ENCODE peak calls at places on chromosome 11, in five cellular contexts. X is AG10803; E is activated CD4-positive, CD25-positive, alpha-beta regulatory T cell; N is activated CD4-positive, alpha-beta T cell treated with anti-CD3 and anti-CD28 coated beads for 4 hours; L is AG09319. Y is an unnamed sample.

GRCh38 chr11:130418756-130419155 is 9.7 kb downstream of the ADAMTS8 start:
- DNase-seq in X (peak), E (no peak), N (no peak), L (no peak), Y (no peak)

GRCh38 chr11:110857885-110858555 is 145.8 kb upstream of the ARHGAP20 start:
- DNase-seq in X (peak), E (no peak), N (no peak), L (peak), Y (no peak)

GRCh38 chr11:2898366-2899079 is 12.9 kb upstream of the CDKN1C start:
- DNase-seq in X (peak), E (no peak), N (peak), L (peak), Y (peak)

GRCh38 chr11:12121504-12121903 is 11.1 kb downstream of the MICAL2 start:
- DNase-seq in X (no peak), E (no peak), N (no peak), L (no peak), Y (no peak)

GRCh38 chr11:111633756-111634362 is 31.6 kb downstream of the SIK2 start:
- DNase-seq in X (peak), E (no peak), N (no peak), L (no peak), Y (no peak)

GRCh38 chr11:1838426-1839131 is at the start of gene TNNI2:
- DNase-seq in X (no peak), E (no peak), N (no peak), L (no peak), Y (peak)

GRCh38 chr11:8228206-8228605 is 35.5 kb downstream of the LMO1 start:
- DNase-seq in X (no peak), E (no peak), N (no peak), L (no peak), Y (no peak)

GRCh38 chr11:117807482-117808272 is 10.7 kb upstream of the DSCAML1 start:
- DNase-seq in X (peak), E (peak), N (peak), L (peak), Y (no peak)

GRCh38 chr11:70555092-70555491 is 156.8 kb downstream of the CTTN start:
- DNase-seq in X (no peak), E (no peak), N (no peak), L (no peak), Y (no peak)

GRCh38 chr11:2208691-2209369 is 37.2 kb upstream of the TH start:
- DNase-seq in X (no peak), E (no peak), N (no peak), L (no peak), Y (peak)

GRCh38 chr11:17985517-17985916 is 27.3 kb downstream of the SERGEF start:
- DNase-seq in X (no peak), E (no peak), N (no peak), L (no peak), Y (no peak)

GRCh38 chr11:64910451-64911093 is 6.4 kb downstream of the ATG2A start:
- DNase-seq in X (no peak), E (no peak), N (no peak), L (no peak), Y (no peak)

GRCh38 chr11:2521081-2521480 is 76.3 kb downstream of the KCNQ1 start:
- DNase-seq in X (no peak), E (no peak), N (no peak), L (no peak), Y (peak)

GRCh38 chr11:92225563-92226308 is 1.1 kb downstream of the FAT3 start:
- DNase-seq in X (peak), E (no peak), N (no peak), L (no peak), Y (no peak)

GRCh38 chr11:84501750-84502149 is 1125.4 kb downstream of the DLG2 start:
- DNase-seq in X (no peak), E (no peak), N (no peak), L (no peak), Y (no peak)

GRCh38 chr11:2825886-2826678 is 59.5 kb downstream of the CDKN1C start:
- DNase-seq in X (peak), E (no peak), N (no peak), L (peak), Y (peak)

GRCh38 chr11:28701760-28702449 is 593.7 kb downstream of the METTL15 start:
- DNase-seq in X (no peak), E (no peak), N (no peak), L (no peak), Y (no peak)

GRCh38 chr11:19200410-19201201 is 1.2 kb downstream of the CSRP3 start:
- DNase-seq in X (peak), E (no peak), N (no peak), L (no peak), Y (no peak)

GRCh38 chr11:14036495-14036894 is 74.0 kb downstream of the SPON1 start:
- DNase-seq in X (no peak), E (no peak), N (no peak), L (no peak), Y (no peak)

GRCh38 chr11:109697140-109697843 is 275.3 kb downstream of the C11orf87 start:
- DNase-seq in X (peak), E (no peak), N (no peak), L (peak), Y (peak)